ENCODE peak calls at places on chromosomes 1 and 21, in seven cellular contexts. One of them, this sample, is unnamed.

GRCh38 chr1:33680281-33680840 is 183.5 kb upstream of the HMGB4 start:
- DNase-seq in right atrium auricular region: no peak
- DNase-seq in CD4-positive, CD25-positive, alpha-beta regulatory T cell: no peak
- DNase-seq in H9: no peak
- DNase-seq in left ventricle myocardium inferior: no peak
- DNase-seq in psoas muscle: no peak
- DNase-seq in endothelial cell of umbilical vein: no peak
- DNase-seq in this sample: no peak

GRCh38 chr1:56911539-56911938 is 54.3 kb downstream of the C8B start:
- DNase-seq in CD4-positive, CD25-positive, alpha-beta regulatory T cell: no peak
- DNase-seq in left ventricle myocardium inferior: no peak
- DNase-seq in right atrium auricular region: no peak
- DNase-seq in psoas muscle: no peak
- DNase-seq in H9: no peak
- DNase-seq in endothelial cell of umbilical vein: no peak
- DNase-seq in this sample: no peak

GRCh38 chr1:247299723-247300381 is 31.8 kb downstream of the ZNF496 start:
- DNase-seq in right atrium auricular region: no peak
- DNase-seq in left ventricle myocardium inferior: no peak
- DNase-seq in endothelial cell of umbilical vein: no peak
- DNase-seq in psoas muscle: no peak
- DNase-seq in H9: no peak
- DNase-seq in CD4-positive, CD25-positive, alpha-beta regulatory T cell: no peak
- DNase-seq in this sample: no peak

GRCh38 chr1:205543351-205544305 is 39.2 kb downstream of the CDK18 start:
- DNase-seq in endothelial cell of umbilical vein: peak; percentile 95
- DNase-seq in H9: peak; percentile 94
- DNase-seq in left ventricle myocardium inferior: peak; percentile 77
- DNase-seq in CD4-positive, CD25-positive, alpha-beta regulatory T cell: peak; percentile 31
- DNase-seq in psoas muscle: peak; percentile 76
- DNase-seq in right atrium auricular region: peak; percentile 86
- DNase-seq in this sample: no peak

GRCh38 chr1:90721210-90722194 is 4.4 kb upstream of the BARHL2 start:
- DNase-seq in right atrium auricular region: no peak
- DNase-seq in left ventricle myocardium inferior: no peak
- DNase-seq in CD4-positive, CD25-positive, alpha-beta regulatory T cell: peak; percentile 66
- DNase-seq in H9: peak; percentile 78
- DNase-seq in endothelial cell of umbilical vein: peak; percentile 75
- DNase-seq in psoas muscle: no peak
- DNase-seq in this sample: no peak

GRCh38 chr21:42655797-42656770 is 2.7 kb downstream of the PDE9A start:
- DNase-seq in left ventricle myocardium inferior: no peak
- DNase-seq in CD4-positive, CD25-positive, alpha-beta regulatory T cell: no peak
- DNase-seq in H9: no peak
- DNase-seq in endothelial cell of umbilical vein: no peak
- DNase-seq in psoas muscle: no peak
- DNase-seq in right atrium auricular region: no peak
- DNase-seq in this sample: no peak

GRCh38 chr1:175116903-175117302 is 49.3 kb downstream of the TNN start:
- DNase-seq in left ventricle myocardium inferior: no peak
- DNase-seq in CD4-positive, CD25-positive, alpha-beta regulatory T cell: no peak
- DNase-seq in psoas muscle: no peak
- DNase-seq in right atrium auricular region: peak; percentile 54
- DNase-seq in endothelial cell of umbilical vein: no peak
- DNase-seq in H9: peak; percentile 40
- DNase-seq in this sample: no peak

GRCh38 chr1:154666051-154666793 is 58.2 kb upstream of the ADAR start:
- DNase-seq in right atrium auricular region: no peak
- DNase-seq in endothelial cell of umbilical vein: no peak
- DNase-seq in left ventricle myocardium inferior: no peak
- DNase-seq in H9: no peak
- DNase-seq in psoas muscle: no peak
- DNase-seq in CD4-positive, CD25-positive, alpha-beta regulatory T cell: no peak
- DNase-seq in this sample: no peak

GRCh38 chr1:248807067-248807737 is 18.5 kb downstream of the SH3BP5L start:
- DNase-seq in psoas muscle: no peak
- DNase-seq in H9: peak; percentile 66
- DNase-seq in CD4-positive, CD25-positive, alpha-beta regulatory T cell: peak; percentile 60
- DNase-seq in right atrium auricular region: no peak
- DNase-seq in left ventricle myocardium inferior: peak; percentile 46
- DNase-seq in endothelial cell of umbilical vein: peak; percentile 26
- DNase-seq in this sample: peak; percentile 37

GRCh38 chr21:41958886-41959563 is 5.2 kb upstream of the C2CD2 start:
- DNase-seq in left ventricle myocardium inferior: no peak
- DNase-seq in endothelial cell of umbilical vein: peak; percentile 44
- DNase-seq in H9: no peak
- DNase-seq in psoas muscle: peak; percentile 65
- DNase-seq in CD4-positive, CD25-positive, alpha-beta regulatory T cell: no peak
- DNase-seq in right atrium auricular region: no peak
- DNase-seq in this sample: no peak

GRCh38 chr1:213448360-213448759 is 397.3 kb downstream of the RPS6KC1 start:
- DNase-seq in psoas muscle: no peak
- DNase-seq in H9: no peak
- DNase-seq in CD4-positive, CD25-positive, alpha-beta regulatory T cell: no peak
- DNase-seq in right atrium auricular region: no peak
- DNase-seq in left ventricle myocardium inferior: no peak
- DNase-seq in endothelial cell of umbilical vein: no peak
- DNase-seq in this sample: no peak

GRCh38 chr1:154493276-154493675 is 8.7 kb upstream of the TDRD10 start:
- DNase-seq in left ventricle myocardium inferior: peak; percentile 53
- DNase-seq in CD4-positive, CD25-positive, alpha-beta regulatory T cell: peak; percentile 66
- DNase-seq in right atrium auricular region: peak; percentile 64
- DNase-seq in endothelial cell of umbilical vein: peak; percentile 84
- DNase-seq in H9: peak; percentile 45
- DNase-seq in psoas muscle: peak; percentile 27
- DNase-seq in this sample: no peak

GRCh38 chr1:168767885-168768584 is 39.0 kb upstream of the DPT start:
- DNase-seq in psoas muscle: peak; percentile 13
- DNase-seq in H9: no peak
- DNase-seq in left ventricle myocardium inferior: no peak
- DNase-seq in endothelial cell of umbilical vein: no peak
- DNase-seq in right atrium auricular region: peak; percentile 71
- DNase-seq in CD4-positive, CD25-positive, alpha-beta regulatory T cell: no peak
- DNase-seq in this sample: no peak

GRCh38 chr1:110018396-110018795 is 16.0 kb upstream of the STRIP1 start:
- DNase-seq in endothelial cell of umbilical vein: no peak
- DNase-seq in left ventricle myocardium inferior: no peak
- DNase-seq in right atrium auricular region: no peak
- DNase-seq in psoas muscle: no peak
- DNase-seq in H9: no peak
- DNase-seq in CD4-positive, CD25-positive, alpha-beta regulatory T cell: no peak
- DNase-seq in this sample: no peak

GRCh38 chr1:111182052-111182451 is 18.4 kb downstream of the DENND2D start:
- DNase-seq in H9: no peak
- DNase-seq in left ventricle myocardium inferior: no peak
- DNase-seq in right atrium auricular region: no peak
- DNase-seq in CD4-positive, CD25-positive, alpha-beta regulatory T cell: no peak
- DNase-seq in endothelial cell of umbilical vein: no peak
- DNase-seq in psoas muscle: no peak
- DNase-seq in this sample: no peak

GRCh38 chr1:11783556-11783955 is 21.6 kb downstream of the C1orf167 start:
- DNase-seq in left ventricle myocardium inferior: no peak
- DNase-seq in psoas muscle: no peak
- DNase-seq in CD4-positive, CD25-positive, alpha-beta regulatory T cell: no peak
- DNase-seq in right atrium auricular region: no peak
- DNase-seq in H9: no peak
- DNase-seq in endothelial cell of umbilical vein: no peak
- DNase-seq in this sample: no peak

GRCh38 chr1:206709322-206709721 is 24.6 kb downstream of the MAPKAPK2 start:
- DNase-seq in endothelial cell of umbilical vein: no peak
- DNase-seq in H9: no peak
- DNase-seq in right atrium auricular region: no peak
- DNase-seq in CD4-positive, CD25-positive, alpha-beta regulatory T cell: no peak
- DNase-seq in left ventricle myocardium inferior: no peak
- DNase-seq in psoas muscle: no peak
- DNase-seq in this sample: no peak

GRCh38 chr21:37710555-37711293 is 205.5 kb downstream of the KCNJ6 start:
- DNase-seq in CD4-positive, CD25-positive, alpha-beta regulatory T cell: no peak
- DNase-seq in H9: no peak
- DNase-seq in psoas muscle: no peak
- DNase-seq in endothelial cell of umbilical vein: no peak
- DNase-seq in left ventricle myocardium inferior: no peak
- DNase-seq in right atrium auricular region: no peak
- DNase-seq in this sample: no peak

GRCh38 chr1:159830737-159831136 is 4.1 kb downstream of the SLAMF8 start:
- DNase-seq in endothelial cell of umbilical vein: no peak
- DNase-seq in H9: no peak
- DNase-seq in left ventricle myocardium inferior: no peak
- DNase-seq in right atrium auricular region: no peak
- DNase-seq in psoas muscle: no peak
- DNase-seq in CD4-positive, CD25-positive, alpha-beta regulatory T cell: no peak
- DNase-seq in this sample: no peak

GRCh38 chr1:50774759-50775351 is 185.2 kb downstream of the FAF1 start:
- DNase-seq in endothelial cell of umbilical vein: peak; percentile 67
- DNase-seq in right atrium auricular region: no peak
- DNase-seq in CD4-positive, CD25-positive, alpha-beta regulatory T cell: peak; percentile 65
- DNase-seq in left ventricle myocardium inferior: no peak
- DNase-seq in psoas muscle: no peak
- DNase-seq in H9: no peak
- DNase-seq in this sample: no peak

GRCh38 chr1:243470492-243470891 is 214.7 kb downstream of the SDCCAG8 start:
- DNase-seq in H9: no peak
- DNase-seq in left ventricle myocardium inferior: no peak
- DNase-seq in psoas muscle: no peak
- DNase-seq in right atrium auricular region: no peak
- DNase-seq in CD4-positive, CD25-positive, alpha-beta regulatory T cell: no peak
- DNase-seq in endothelial cell of umbilical vein: no peak
- DNase-seq in this sample: no peak

DNA sequence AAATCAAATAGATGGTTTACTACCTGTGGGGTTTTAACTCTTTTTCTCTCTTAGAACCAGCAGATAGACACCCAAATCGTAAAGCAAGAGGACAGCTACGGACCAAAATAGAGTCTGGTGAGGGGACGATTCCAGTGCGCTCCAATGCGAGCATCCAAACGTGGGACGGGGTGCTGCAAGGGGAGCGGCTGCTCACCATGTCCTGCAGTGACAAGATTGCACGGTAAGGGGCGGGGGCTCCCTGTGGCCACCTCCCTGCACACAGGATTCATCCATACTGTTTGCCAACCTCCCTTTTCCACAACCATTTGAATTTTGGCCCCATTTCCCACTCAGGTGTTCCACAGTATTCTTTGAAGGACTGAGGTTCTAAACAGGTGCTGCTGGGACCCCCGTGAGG is 102.8 kb downstream of the POFUT2 start:
- DNase-seq in endothelial cell of umbilical vein: no peak
- DNase-seq in left ventricle myocardium inferior: no peak
- DNase-seq in CD4-positive, CD25-positive, alpha-beta regulatory T cell: no peak
- DNase-seq in psoas muscle: no peak
- DNase-seq in right atrium auricular region: no peak
- DNase-seq in H9: no peak
- DNase-seq in this sample: no peak
- H3K9me3 ChIP-seq in endothelial cell of umbilical vein: peaks cover 6% of the 10 kb centered on the region
- H3K9me3 ChIP-seq in left ventricle myocardium inferior: peaks cover 39% of the 10 kb centered on the region
- H3K9me3 ChIP-seq in CD4-positive, CD25-positive, alpha-beta regulatory T cell: peaks cover 29% of the 10 kb centered on the region
- H3K9me3 ChIP-seq in psoas muscle: peaks cover 16% of the 10 kb centered on the region
- H3K9me3 ChIP-seq in right atrium auricular region: peaks cover 39% of the 10 kb centered on the region
- H3K9me3 ChIP-seq in H9: no peaks in the 10 kb centered on the region
- H3K9me3 ChIP-seq in this sample: peaks cover 16% of the 10 kb centered on the region

DNA sequence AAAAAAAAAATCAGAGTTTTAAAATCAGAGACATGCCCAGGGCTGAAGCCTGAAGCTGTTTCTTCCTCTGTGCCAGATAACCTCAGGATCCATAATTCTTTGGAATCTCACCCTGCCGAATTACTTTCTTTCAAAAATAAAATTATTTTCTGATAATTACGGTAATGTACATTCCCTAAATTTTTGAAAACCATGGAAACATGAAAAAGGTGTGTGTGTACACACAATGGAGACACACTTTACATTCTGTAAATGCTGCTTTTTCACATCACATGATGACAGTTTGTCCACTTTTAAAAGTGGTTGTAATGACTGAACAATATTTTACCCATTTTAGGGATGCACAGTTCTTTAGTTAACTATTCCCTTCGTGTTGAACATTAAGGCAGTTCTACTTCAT is 21.5 kb downstream of the CRCT1 start:
- DNase-seq in right atrium auricular region: no peak
- DNase-seq in psoas muscle: no peak
- DNase-seq in CD4-positive, CD25-positive, alpha-beta regulatory T cell: no peak
- DNase-seq in H9: no peak
- DNase-seq in endothelial cell of umbilical vein: no peak
- DNase-seq in left ventricle myocardium inferior: no peak
- DNase-seq in this sample: no peak
- H3K9me3 ChIP-seq in right atrium auricular region: no peaks in the 10 kb centered on the region
- H3K9me3 ChIP-seq in psoas muscle: peaks cover 3% of the 10 kb centered on the region
- H3K9me3 ChIP-seq in CD4-positive, CD25-positive, alpha-beta regulatory T cell: no peaks in the 10 kb centered on the region
- H3K9me3 ChIP-seq in H9: peaks cover 78% of the 10 kb centered on the region
- H3K9me3 ChIP-seq in endothelial cell of umbilical vein: no peaks in the 10 kb centered on the region
- H3K9me3 ChIP-seq in left ventricle myocardium inferior: peaks cover 10% of the 10 kb centered on the region
- H3K9me3 ChIP-seq in this sample: no peaks in the 10 kb centered on the region

GRCh38 chr1:192436441-192437078 is 119.8 kb downstream of the RGS21 start:
- DNase-seq in psoas muscle: no peak
- DNase-seq in endothelial cell of umbilical vein: no peak
- DNase-seq in left ventricle myocardium inferior: no peak
- DNase-seq in CD4-positive, CD25-positive, alpha-beta regulatory T cell: no peak
- DNase-seq in right atrium auricular region: no peak
- DNase-seq in H9: no peak
- DNase-seq in this sample: no peak

GRCh38 chr1:192435704-192436103 is 118.9 kb downstream of the RGS21 start:
- DNase-seq in H9: no peak
- DNase-seq in endothelial cell of umbilical vein: no peak
- DNase-seq in CD4-positive, CD25-positive, alpha-beta regulatory T cell: no peak
- DNase-seq in right atrium auricular region: no peak
- DNase-seq in psoas muscle: no peak
- DNase-seq in left ventricle myocardium inferior: no peak
- DNase-seq in this sample: no peak

GRCh38 chr1:192430644-192431043 is 113.9 kb downstream of the RGS21 start:
- DNase-seq in CD4-positive, CD25-positive, alpha-beta regulatory T cell: no peak
- DNase-seq in left ventricle myocardium inferior: no peak
- DNase-seq in H9: no peak
- DNase-seq in right atrium auricular region: no peak
- DNase-seq in endothelial cell of umbilical vein: no peak
- DNase-seq in psoas muscle: no peak
- DNase-seq in this sample: no peak
- H3K9me3 ChIP-seq in CD4-positive, CD25-positive, alpha-beta regulatory T cell: no peaks in the 10 kb centered on the region
- H3K9me3 ChIP-seq in left ventricle myocardium inferior: peaks cover 6% of the 10 kb centered on the region
- H3K9me3 ChIP-seq in H9: no peaks in the 10 kb centered on the region
- H3K9me3 ChIP-seq in right atrium auricular region: peaks cover 8% of the 10 kb centered on the region
- H3K9me3 ChIP-seq in endothelial cell of umbilical vein: no peaks in the 10 kb centered on the region
- H3K9me3 ChIP-seq in psoas muscle: peaks cover 9% of the 10 kb centered on the region
- H3K9me3 ChIP-seq in this sample: no peaks in the 10 kb centered on the region

GRCh38 chr1:4512622-4513021 is 141.8 kb upstream of the AJAP1 start:
- DNase-seq in left ventricle myocardium inferior: peak; percentile 47
- DNase-seq in psoas muscle: peak; percentile 27
- DNase-seq in H9: no peak
- DNase-seq in CD4-positive, CD25-positive, alpha-beta regulatory T cell: no peak
- DNase-seq in endothelial cell of umbilical vein: no peak
- DNase-seq in right atrium auricular region: no peak
- DNase-seq in this sample: no peak

GRCh38 chr1:4511374-4511773 is 143.0 kb upstream of the AJAP1 start:
- DNase-seq in H9: no peak
- DNase-seq in left ventricle myocardium inferior: no peak
- DNase-seq in right atrium auricular region: no peak
- DNase-seq in psoas muscle: no peak
- DNase-seq in endothelial cell of umbilical vein: no peak
- DNase-seq in CD4-positive, CD25-positive, alpha-beta regulatory T cell: no peak
- DNase-seq in this sample: no peak

GRCh38 chr1:4510276-4510691 is 144.1 kb upstream of the AJAP1 start:
- DNase-seq in psoas muscle: no peak
- DNase-seq in CD4-positive, CD25-positive, alpha-beta regulatory T cell: no peak
- DNase-seq in right atrium auricular region: no peak
- DNase-seq in endothelial cell of umbilical vein: no peak
- DNase-seq in H9: no peak
- DNase-seq in left ventricle myocardium inferior: no peak
- DNase-seq in this sample: no peak

GRCh38 chr1:4506591-4506990 is 147.8 kb upstream of the AJAP1 start:
- DNase-seq in H9: no peak
- DNase-seq in left ventricle myocardium inferior: no peak
- DNase-seq in psoas muscle: no peak
- DNase-seq in CD4-positive, CD25-positive, alpha-beta regulatory T cell: no peak
- DNase-seq in right atrium auricular region: no peak
- DNase-seq in endothelial cell of umbilical vein: no peak
- DNase-seq in this sample: no peak

GRCh38 chr1:4509206-4509605 is 145.2 kb upstream of the AJAP1 start:
- DNase-seq in right atrium auricular region: no peak
- DNase-seq in CD4-positive, CD25-positive, alpha-beta regulatory T cell: no peak
- DNase-seq in H9: no peak
- DNase-seq in psoas muscle: no peak
- DNase-seq in left ventricle myocardium inferior: no peak
- DNase-seq in endothelial cell of umbilical vein: no peak
- DNase-seq in this sample: no peak
- H3K9me3 ChIP-seq in right atrium auricular region: no peaks in the 10 kb centered on the region
- H3K9me3 ChIP-seq in CD4-positive, CD25-positive, alpha-beta regulatory T cell: no peaks in the 10 kb centered on the region
- H3K9me3 ChIP-seq in H9: no peaks in the 10 kb centered on the region
- H3K9me3 ChIP-seq in psoas muscle: no peaks in the 10 kb centered on the region
- H3K9me3 ChIP-seq in left ventricle myocardium inferior: no peaks in the 10 kb centered on the region
- H3K9me3 ChIP-seq in endothelial cell of umbilical vein: peaks cover 4% of the 10 kb centered on the region
- H3K9me3 ChIP-seq in this sample: no peaks in the 10 kb centered on the region

This sample was measured in T-helper 17 cell.